ENCODE peak calls at places on chromosomes 5 and 9, in nine cellular contexts. One of them, this sample, is unnamed.

GRCh38 chr5:154485092-154485491 is 7.1 kb upstream of the HAND1 start:
- DNase-seq in astrocyte: no peak
- DNase-seq in HCEC 1CT: no peak
- DNase-seq in A172: no peak
- DNase-seq in ecto neural progenitor cell: no peak
- DNase-seq in T-helper 17 cell: no peak
- DNase-seq in hepatocyte: no peak
- DNase-seq in psoas muscle: no peak
- DNase-seq in cardiac muscle cell: no peak
- DNase-seq in this sample: no peak

GRCh38 chr9:83986765-83987401 is 6.3 kb downstream of the RMI1 start:
- DNase-seq in astrocyte: peak
- DNase-seq in cardiac muscle cell: no peak
- DNase-seq in HCEC 1CT: peak
- DNase-seq in A172: peak
- DNase-seq in hepatocyte: peak
- DNase-seq in T-helper 17 cell: no peak
- DNase-seq in ecto neural progenitor cell: no peak
- DNase-seq in psoas muscle: peak
- DNase-seq in this sample: no peak

GRCh38 chr9:114677418-114677817 is 4.6 kb downstream of the TEX48 start:
- DNase-seq in psoas muscle: no peak
- DNase-seq in ecto neural progenitor cell: no peak
- DNase-seq in A172: peak
- DNase-seq in hepatocyte: peak
- DNase-seq in T-helper 17 cell: no peak
- DNase-seq in astrocyte: peak
- DNase-seq in cardiac muscle cell: peak
- DNase-seq in HCEC 1CT: peak
- DNase-seq in this sample: peak

GRCh38 chr5:105688227-105688807 is 1982.4 kb downstream of the EFNA5 start:
- DNase-seq in psoas muscle: no peak
- DNase-seq in astrocyte: no peak
- DNase-seq in T-helper 17 cell: no peak
- DNase-seq in HCEC 1CT: no peak
- DNase-seq in A172: no peak
- DNase-seq in hepatocyte: no peak
- DNase-seq in ecto neural progenitor cell: no peak
- DNase-seq in cardiac muscle cell: no peak
- DNase-seq in this sample: no peak

GRCh38 chr5:125032286-125032685 is 285.8 kb upstream of the ZNF608 start:
- DNase-seq in A172: peak
- DNase-seq in cardiac muscle cell: no peak
- DNase-seq in hepatocyte: peak
- DNase-seq in HCEC 1CT: peak
- DNase-seq in ecto neural progenitor cell: no peak
- DNase-seq in psoas muscle: no peak
- DNase-seq in T-helper 17 cell: no peak
- DNase-seq in astrocyte: no peak
- DNase-seq in this sample: no peak

GRCh38 chr5:80656425-80656824 is 1.6 kb upstream of the DHFR start:
- DNase-seq in astrocyte: peak
- DNase-seq in psoas muscle: no peak
- DNase-seq in cardiac muscle cell: no peak
- DNase-seq in T-helper 17 cell: no peak
- DNase-seq in hepatocyte: no peak
- DNase-seq in HCEC 1CT: no peak
- DNase-seq in A172: peak
- DNase-seq in ecto neural progenitor cell: no peak
- DNase-seq in this sample: peak

GRCh38 chr5:51685399-51685798 is 302.2 kb downstream of the ISL1 start:
- DNase-seq in HCEC 1CT: no peak
- DNase-seq in ecto neural progenitor cell: no peak
- DNase-seq in A172: no peak
- DNase-seq in hepatocyte: no peak
- DNase-seq in astrocyte: no peak
- DNase-seq in cardiac muscle cell: no peak
- DNase-seq in T-helper 17 cell: no peak
- DNase-seq in psoas muscle: no peak
- DNase-seq in this sample: no peak

GRCh38 chr9:89323257-89323841 is 5.0 kb downstream of the SECISBP2 start:
- DNase-seq in cardiac muscle cell: no peak
- DNase-seq in HCEC 1CT: no peak
- DNase-seq in hepatocyte: peak
- DNase-seq in psoas muscle: no peak
- DNase-seq in astrocyte: no peak
- DNase-seq in A172: no peak
- DNase-seq in ecto neural progenitor cell: no peak
- DNase-seq in T-helper 17 cell: no peak
- DNase-seq in this sample: peak

GRCh38 chr9:75455444-75455921 is 367.2 kb downstream of the OSTF1 start:
- DNase-seq in cardiac muscle cell: no peak
- DNase-seq in T-helper 17 cell: no peak
- DNase-seq in psoas muscle: no peak
- DNase-seq in hepatocyte: peak
- DNase-seq in HCEC 1CT: no peak
- DNase-seq in ecto neural progenitor cell: no peak
- DNase-seq in A172: no peak
- DNase-seq in astrocyte: peak
- DNase-seq in this sample: no peak

GRCh38 chr5:176525677-176526076 is 11.5 kb downstream of the RNF44 start:
- DNase-seq in A172: no peak
- DNase-seq in cardiac muscle cell: no peak
- DNase-seq in psoas muscle: no peak
- DNase-seq in T-helper 17 cell: no peak
- DNase-seq in HCEC 1CT: no peak
- DNase-seq in ecto neural progenitor cell: no peak
- DNase-seq in hepatocyte: no peak
- DNase-seq in astrocyte: no peak
- DNase-seq in this sample: no peak

GRCh38 chr9:2043881-2044462 is 28.8 kb downstream of the SMARCA2 start:
- DNase-seq in astrocyte: no peak
- DNase-seq in T-helper 17 cell: no peak
- DNase-seq in ecto neural progenitor cell: no peak
- DNase-seq in A172: no peak
- DNase-seq in psoas muscle: no peak
- DNase-seq in hepatocyte: no peak
- DNase-seq in cardiac muscle cell: no peak
- DNase-seq in HCEC 1CT: no peak
- DNase-seq in this sample: no peak

GRCh38 chr5:179836225-179837019 is 15.7 kb downstream of the SQSTM1 start:
- DNase-seq in T-helper 17 cell: peak
- DNase-seq in ecto neural progenitor cell: no peak
- DNase-seq in astrocyte: peak
- DNase-seq in hepatocyte: peak
- DNase-seq in A172: peak
- DNase-seq in cardiac muscle cell: no peak
- DNase-seq in HCEC 1CT: no peak
- DNase-seq in psoas muscle: no peak
- DNase-seq in this sample: peak

GRCh38 chr5:43852276-43852675 is 249.3 kb downstream of the NNT start:
- DNase-seq in cardiac muscle cell: peak
- DNase-seq in HCEC 1CT: no peak
- DNase-seq in astrocyte: no peak
- DNase-seq in T-helper 17 cell: no peak
- DNase-seq in ecto neural progenitor cell: no peak
- DNase-seq in psoas muscle: no peak
- DNase-seq in A172: no peak
- DNase-seq in hepatocyte: no peak
- DNase-seq in this sample: no peak

GRCh38 chr9:95197692-95198271 is 119.7 kb downstream of the FANCC start:
- DNase-seq in A172: peak
- DNase-seq in hepatocyte: no peak
- DNase-seq in cardiac muscle cell: no peak
- DNase-seq in ecto neural progenitor cell: no peak
- DNase-seq in HCEC 1CT: no peak
- DNase-seq in psoas muscle: no peak
- DNase-seq in astrocyte: peak
- DNase-seq in T-helper 17 cell: no peak
- DNase-seq in this sample: peak

GRCh38 chr9:129688285-129689043 is 23.0 kb downstream of the PRRX2 start:
- DNase-seq in ecto neural progenitor cell: no peak
- DNase-seq in cardiac muscle cell: no peak
- DNase-seq in A172: no peak
- DNase-seq in astrocyte: no peak
- DNase-seq in psoas muscle: no peak
- DNase-seq in hepatocyte: no peak
- DNase-seq in HCEC 1CT: no peak
- DNase-seq in T-helper 17 cell: no peak
- DNase-seq in this sample: no peak

GRCh38 chr9:93122721-93123221 is 11.3 kb downstream of the NINJ1 start:
- DNase-seq in astrocyte: no peak
- DNase-seq in A172: peak
- DNase-seq in ecto neural progenitor cell: no peak
- DNase-seq in HCEC 1CT: no peak
- DNase-seq in psoas muscle: no peak
- DNase-seq in cardiac muscle cell: no peak
- DNase-seq in T-helper 17 cell: peak
- DNase-seq in hepatocyte: peak
- DNase-seq in this sample: no peak

GRCh38 chr9:90457386-90458080 is 185.1 kb downstream of the DIRAS2 start:
- DNase-seq in HCEC 1CT: no peak
- DNase-seq in cardiac muscle cell: no peak
- DNase-seq in hepatocyte: no peak
- DNase-seq in T-helper 17 cell: no peak
- DNase-seq in astrocyte: no peak
- DNase-seq in ecto neural progenitor cell: no peak
- DNase-seq in psoas muscle: no peak
- DNase-seq in A172: no peak
- DNase-seq in this sample: no peak

GRCh38 chr9:105064248-105065118 is 136.5 kb upstream of the ABCA1 start:
- DNase-seq in A172: peak
- DNase-seq in psoas muscle: peak
- DNase-seq in ecto neural progenitor cell: peak
- DNase-seq in cardiac muscle cell: peak
- DNase-seq in astrocyte: peak
- DNase-seq in hepatocyte: peak
- DNase-seq in HCEC 1CT: peak
- DNase-seq in T-helper 17 cell: no peak
- DNase-seq in this sample: peak

GRCh38 chr5:8557728-8558127 is 688.8 kb downstream of the MTRR start:
- DNase-seq in hepatocyte: no peak
- DNase-seq in cardiac muscle cell: no peak
- DNase-seq in ecto neural progenitor cell: no peak
- DNase-seq in astrocyte: no peak
- DNase-seq in HCEC 1CT: no peak
- DNase-seq in psoas muscle: no peak
- DNase-seq in A172: no peak
- DNase-seq in T-helper 17 cell: no peak
- DNase-seq in this sample: no peak

This sample was measured in SW480.